ENCODE peak calls at places on chromosomes 13 and 19, in nine cellular contexts. W is stimulated activated CD4-positive, alpha-beta T cell treated with anti-CD3 and anti-CD28 coated beads, Interleukin-12 subunit alpha, Interleukin-12 subunit beta, amount 100 ng/mL, for 24 hours; E is amniotic stem cell; N is cardiac muscle cell; O is lung; Z is kidney glomerular epithelial cell; C is H9; D is NCI-H1048; U is activated CD4-positive, alpha-beta T cell treated with anti-CD3 and anti-CD28 coated beads for 48 hours. B is an unnamed sample.

GRCh38 chr13:110390572-110390971 is 83.5 kb downstream of the COL4A2 start:
- DNase-seq in W (no peak), E (peak), N (peak), O (no peak), Z (no peak), C (no peak), D (no peak), U (no peak), B (no peak)

GRCh38 chr13:71525004-71525403 is 342.0 kb downstream of the DACH1 start:
- DNase-seq in W (no peak), E (no peak), N (no peak), O (no peak), Z (no peak), C (no peak), D (no peak), U (no peak), B (no peak)

GRCh38 chr13:109096101-109096500 is 466.7 kb downstream of the MYO16 start:
- DNase-seq in W (no peak), E (no peak), N (no peak), O (no peak), Z (no peak), C (no peak), D (no peak), U (no peak), B (no peak)

GRCh38 chr13:100544866-100545683 is 43.5 kb downstream of the GGACT start:
- DNase-seq in W (no peak), E (no peak), N (no peak), O (peak), Z (no peak), C (no peak), D (no peak), U (no peak), B (no peak)

GRCh38 chr19:14343286-14343685 is 38.0 kb upstream of the ADGRE5 start:
- DNase-seq in W (no peak), E (no peak), N (no peak), O (no peak), Z (no peak), C (no peak), D (no peak), U (no peak), B (no peak)

GRCh38 chr19:52170863-52171320 is 529 bp downstream of the ZNF836 start:
- DNase-seq in W (no peak), E (no peak), N (no peak), O (no peak), Z (no peak), C (peak), D (no peak), U (peak), B (peak)

GRCh38 chr13:23510979-23511735 is 59.1 kb upstream of the TNFRSF19 start:
- DNase-seq in W (no peak), E (no peak), N (peak), O (no peak), Z (peak), C (no peak), D (no peak), U (no peak), B (no peak)

GRCh38 chr13:27450921-27451461 is 627 bp upstream of the MTIF3 start:
- DNase-seq in W (no peak), E (peak), N (peak), O (peak), Z (peak), C (no peak), D (no peak), U (peak), B (peak)

GRCh38 chr19:9819590-9819898 is 665 bp upstream of the FBXL12 start:
- DNase-seq in W (no peak), E (no peak), N (no peak), O (no peak), Z (no peak), C (no peak), D (no peak), U (no peak), B (no peak)

GRCh38 chr19:40921005-40921897 is 39.2 kb upstream of the CYP2A7 start:
- DNase-seq in W (no peak), E (no peak), N (peak), O (peak), Z (no peak), C (no peak), D (no peak), U (no peak), B (no peak)

GRCh38 chr19:51690359-51691121 is 2.6 kb upstream of the SPACA6 start:
- DNase-seq in W (no peak), E (no peak), N (peak), O (peak), Z (peak), C (peak), D (no peak), U (peak), B (peak)

GRCh38 chr13:37640499-37640898 is 41.9 kb upstream of the POSTN start:
- DNase-seq in W (no peak), E (peak), N (peak), O (no peak), Z (peak), C (no peak), D (no peak), U (no peak), B (no peak)

GRCh38 chr19:32677657-32678056 is 2.0 kb downstream of the RGS9BP start:
- DNase-seq in W (no peak), E (no peak), N (no peak), O (no peak), Z (no peak), C (peak), D (no peak), U (no peak), B (no peak)

GRCh38 chr13:41458939-41459753 is 1.8 kb downstream of the RGCC start:
- DNase-seq in W (no peak), E (no peak), N (peak), O (peak), Z (no peak), C (no peak), D (no peak), U (peak), B (no peak)